ENCODE peak calls at places on chromosome 20, in seven cellular contexts. F, Z, K, U, S, V and C are unnamed samples.

GRCh38 chr20:6829510-6830116 is 62.1 kb downstream of the BMP2 start:
- DNase-seq in F (no peak), Z (no peak), K (no peak), U (no peak), S (no peak), V (no peak), C (no peak)

GRCh38 chr20:62136283-62137091 is 6.7 kb downstream of the PSMA7 start:
- DNase-seq in F (peak), Z (peak), K (peak), U (peak), S (peak), V (no peak), C (no peak)

GRCh38 chr20:61700595-61701140 is 365.0 kb downstream of the TAF4 start:
- DNase-seq in F (no peak), Z (no peak), K (no peak), U (no peak), S (no peak), V (no peak), C (no peak)

GRCh38 chr20:23925789-23926525 is 46.4 kb upstream of the CST5 start:
- DNase-seq in F (no peak), Z (no peak), K (no peak), U (no peak), S (no peak), V (no peak), C (no peak)

GRCh38 chr20:58985656-58986055 is 4.6 kb downstream of the NELFCD start:
- DNase-seq in F (peak), Z (no peak), K (no peak), U (no peak), S (no peak), V (peak), C (no peak)

GRCh38 chr20:59159091-59159821 is 4.4 kb upstream of the ZNF831 start:
- DNase-seq in F (peak), Z (no peak), K (no peak), U (no peak), S (no peak), V (no peak), C (no peak)

GRCh38 chr20:51586005-51586440 is 43.5 kb upstream of the NFATC2 start:
- DNase-seq in F (no peak), Z (no peak), K (peak), U (no peak), S (peak), V (no peak), C (no peak)

GRCh38 chr20:53186630-53187029 is 214.5 kb downstream of the TSHZ2 start:
- DNase-seq in F (no peak), Z (no peak), K (no peak), U (no peak), S (no peak), V (no peak), C (no peak)

GRCh38 chr20:32589256-32589655 is 4.1 kb upstream of the NOL4L start:
- DNase-seq in F (no peak), Z (no peak), K (no peak), U (no peak), S (no peak), V (no peak), C (no peak)

GRCh38 chr20:59933849-59934585 is 580 bp upstream of the SYCP2 start:
- DNase-seq in F (peak), Z (peak), K (peak), U (peak), S (peak), V (peak), C (peak)

GRCh38 chr20:19817017-19817416 is 59.0 kb downstream of the RIN2 start:
- DNase-seq in F (no peak), Z (no peak), K (peak), U (no peak), S (no peak), V (peak), C (no peak)

GRCh38 chr20:48017504-48017903 is 232.2 kb upstream of the SULF2 start:
- DNase-seq in F (no peak), Z (no peak), K (no peak), U (no peak), S (no peak), V (no peak), C (no peak)

GRCh38 chr20:8631271-8631670 is 437.6 kb upstream of the PLCB4 start:
- DNase-seq in F (no peak), Z (no peak), K (peak), U (no peak), S (no peak), V (no peak), C (no peak)

GRCh38 chr20:35492352-35492751 is 37.0 kb downstream of the CEP250 start:
- DNase-seq in F (no peak), Z (no peak), K (no peak), U (no peak), S (no peak), V (no peak), C (no peak)

GRCh38 chr20:61842011-61842410 is 223.7 kb downstream of the TAF4 start:
- DNase-seq in F (no peak), Z (no peak), K (no peak), U (no peak), S (no peak), V (no peak), C (no peak)

GRCh38 chr20:35618372-35619131 is 2.9 kb downstream of the SPAG4 start:
- DNase-seq in F (peak), Z (no peak), K (peak), U (no peak), S (no peak), V (peak), C (no peak)

GRCh38 chr20:18188446-18188845 is 50.8 kb downstream of the KAT14 start:
- DNase-seq in F (no peak), Z (no peak), K (no peak), U (no peak), S (no peak), V (no peak), C (no peak)

GRCh38 chr20:50704971-50705370 is 13.6 kb upstream of the RIPOR3 start:
- DNase-seq in F (no peak), Z (no peak), K (no peak), U (no peak), S (no peak), V (no peak), C (no peak)

GRCh38 chr20:33673411-33674293 is 576 bp downstream of the NECAB3 start:
- DNase-seq in F (no peak), Z (no peak), K (no peak), U (no peak), S (no peak), V (no peak), C (no peak)

GRCh38 chr20:25039697-25040437 is 18.1 kb downstream of the ACSS1 start:
- DNase-seq in F (peak), Z (peak), K (peak), U (peak), S (no peak), V (peak), C (no peak)

GRCh38 chr20:25041813-25042530 is 16.0 kb downstream of the ACSS1 start:
- DNase-seq in F (no peak), Z (no peak), K (no peak), U (no peak), S (no peak), V (peak), C (no peak)

GRCh38 chr20:25038103-25038410 is 19.9 kb downstream of the ACSS1 start:
- DNase-seq in F (no peak), Z (no peak), K (no peak), U (no peak), S (no peak), V (no peak), C (no peak)

GRCh38 chr20:25038591-25039015 is 19.3 kb downstream of the ACSS1 start:
- DNase-seq in F (no peak), Z (no peak), K (no peak), U (no peak), S (no peak), V (peak), C (no peak)

DNA sequence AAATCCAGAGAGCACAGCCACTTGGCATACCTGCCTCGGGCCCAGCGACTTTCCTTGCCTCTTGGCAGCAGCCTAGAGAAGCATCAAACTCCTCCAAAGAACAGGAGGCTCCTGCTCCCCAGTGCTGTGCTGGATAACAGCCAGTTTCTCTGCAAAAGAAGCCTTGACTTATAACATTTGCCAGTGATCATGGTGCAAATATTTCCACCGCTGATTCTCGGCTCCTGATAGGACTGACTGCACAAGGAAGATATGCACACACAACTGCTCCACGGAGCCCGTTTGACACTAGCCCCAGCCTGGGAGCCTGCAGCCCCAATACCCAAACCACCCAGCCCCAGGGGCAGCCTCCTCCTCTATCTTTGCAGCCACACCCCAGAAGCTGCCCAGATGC is 17.5 kb downstream of the ACSS1 start:
- DNase-seq in F (no peak), Z (peak), K (peak), U (peak), S (no peak), V (peak), C (no peak)
- H3K4me3 ChIP-seq in F (no peak), Z (no peak), K (no peak), U (no peak), S (no peak), V (no peak), C (no peak)

GRCh38 chr20:44584103-44584690 is 1.8 kb downstream of the PKIG start:
- DNase-seq in F (no peak), Z (no peak), K (no peak), U (no peak), S (no peak), V (no peak), C (no peak)
- H3K4me3 ChIP-seq in F (no peak), Z (no peak), K (no peak), U (no peak), S (no peak), V (peak), C (no peak)

DNA sequence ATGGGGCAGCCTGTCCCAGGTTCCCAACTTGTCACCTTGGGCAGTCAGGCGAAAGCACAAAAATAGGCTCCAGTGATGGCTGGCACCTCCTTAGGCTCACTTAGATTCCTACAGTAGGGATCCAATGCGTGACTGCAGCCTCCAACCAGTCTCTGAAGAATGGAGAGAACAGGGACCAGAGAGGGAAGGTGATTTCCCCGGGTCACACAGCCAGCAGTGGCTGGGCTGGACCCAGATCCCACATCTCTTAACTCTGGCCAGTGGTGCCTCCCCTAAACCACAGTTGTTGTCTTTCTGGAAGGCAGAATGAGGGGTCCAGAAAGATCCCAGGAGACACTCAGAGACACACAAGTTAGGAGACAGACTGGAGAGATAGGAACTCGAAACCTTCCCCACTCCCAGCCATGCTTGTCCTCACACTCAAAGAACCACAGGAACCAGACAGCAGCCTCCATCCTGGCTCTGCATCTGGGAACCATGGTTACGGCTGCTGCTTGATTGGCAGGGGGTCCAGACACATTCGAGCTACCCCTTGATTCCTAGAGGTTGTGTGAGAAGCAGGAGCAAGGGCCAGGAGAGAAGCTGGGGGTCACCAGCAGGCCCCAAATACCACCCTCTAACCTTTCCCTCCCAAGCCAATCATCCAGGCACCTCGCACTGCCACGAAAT is 33.1 kb upstream of the SIRPA start:
- DNase-seq in F (no peak), Z (no peak), K (no peak), U (no peak), S (no peak), V (no peak), C (no peak)
- H3K4me3 ChIP-seq in F (no peak), Z (no peak), K (no peak), U (no peak), S (no peak), V (no peak), C (no peak)

GRCh38 chr20:45365444-45365970 is 2.6 kb downstream of the SYS1 start:
- DNase-seq in F (no peak), Z (no peak), K (no peak), U (no peak), S (no peak), V (no peak), C (no peak)
- H3K4me3 ChIP-seq in F (no peak), Z (no peak), K (no peak), U (no peak), S (no peak), V (no peak), C (no peak)

DNA sequence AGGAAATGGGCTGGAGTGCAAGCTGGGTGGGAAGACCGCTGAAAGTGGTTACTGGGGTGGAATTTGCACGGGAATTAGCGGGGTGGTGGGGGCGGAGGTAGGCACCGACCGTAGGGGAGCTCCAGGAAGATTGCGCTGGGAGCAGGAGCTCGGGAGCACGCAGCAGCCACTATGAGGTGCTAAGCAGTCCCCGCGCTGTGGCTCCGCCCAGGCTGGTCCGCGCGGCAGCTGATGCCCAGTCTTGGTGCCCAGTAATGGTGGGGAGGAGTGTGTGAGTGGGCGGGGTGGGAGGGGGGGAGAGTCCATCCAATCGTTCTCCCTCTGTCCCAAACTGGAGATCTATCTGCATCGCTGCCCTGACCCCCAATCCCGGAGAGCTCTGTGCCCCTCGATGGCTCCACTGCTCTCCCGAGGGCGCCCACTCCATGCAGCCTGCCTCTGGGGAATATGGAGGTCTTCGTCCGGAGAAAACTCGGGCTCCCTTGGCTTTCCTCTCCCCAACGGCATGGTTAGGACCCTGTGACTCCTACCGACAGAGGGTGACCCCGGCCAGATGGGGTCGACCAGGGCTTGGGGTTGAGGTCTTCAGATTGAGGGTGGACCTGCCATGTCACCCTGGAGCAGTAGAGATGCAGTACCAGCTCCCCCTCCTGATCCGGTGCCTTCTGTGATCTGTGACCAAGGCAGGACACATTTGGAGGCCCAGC is 5.3 kb downstream of the TP53TG5 start:
- DNase-seq in F (peak), Z (no peak), K (no peak), U (no peak), S (no peak), V (peak), C (no peak)
- H3K4me3 ChIP-seq in F (no peak), Z (peak), K (no peak), U (no peak), S (no peak), V (peak), C (no peak)

DNA sequence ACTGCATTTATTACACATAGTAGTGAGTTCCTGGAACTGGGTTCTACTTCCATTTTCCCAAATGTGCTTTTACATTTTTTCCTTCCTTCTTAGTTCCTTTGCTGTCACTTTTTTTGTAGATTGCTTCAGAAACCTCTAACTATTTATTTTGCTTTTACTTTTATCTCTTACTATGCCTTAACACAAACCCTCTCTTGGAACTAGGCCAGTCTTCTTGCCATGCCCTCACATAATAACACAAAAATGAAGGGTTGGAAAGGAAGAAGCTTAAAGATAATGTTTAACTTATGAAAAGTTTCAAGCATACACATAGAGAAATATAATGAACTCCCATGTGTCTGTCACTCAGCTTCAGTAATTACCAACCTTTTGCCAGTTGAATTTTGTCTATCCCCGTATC is 27.1 kb downstream of the TOP1 start:
- DNase-seq in F (no peak), Z (no peak), K (no peak), U (no peak), S (no peak), V (no peak), C (no peak)
- H3K4me3 ChIP-seq in F (no peak), Z (no peak), K (no peak), U (no peak), S (no peak), V (no peak), C (no peak)